ENCODE peak calls at places on chromosome 18, in six cellular contexts. C is bronchial epithelial cell; J is cardiac muscle cell; Z is AG09319; M is mammary epithelial cell; U is CD8-positive, alpha-beta T cell. K is an unnamed sample.

GRCh38 chr18:62759704-62760402 is 44.5 kb downstream of the PHLPP1 start:
- DNase-seq in C (peak), J (peak), Z (no peak), M (peak), U (no peak), K (no peak)

GRCh38 chr18:32086866-32087265 is 4.8 kb upstream of the RNF138 start:
- DNase-seq in C (peak), J (peak), Z (no peak), M (peak), U (no peak), K (no peak)

GRCh38 chr18:58615150-58616132 is 13.4 kb downstream of the ALPK2 start:
- DNase-seq in C (peak), J (no peak), Z (no peak), M (peak), U (peak), K (peak)

GRCh38 chr18:58076052-58076451 is 32.0 kb downstream of the NEDD4L start:
- DNase-seq in C (peak), J (peak), Z (peak), M (peak), U (no peak), K (no peak)

GRCh38 chr18:47602273-47602897 is 328.1 kb downstream of the SMAD2 start:
- DNase-seq in C (no peak), J (no peak), Z (no peak), M (no peak), U (no peak), K (no peak)

GRCh38 chr18:40004246-40004645 is 1950.8 kb upstream of the PIK3C3 start:
- DNase-seq in C (no peak), J (no peak), Z (no peak), M (no peak), U (no peak), K (no peak)

GRCh38 chr18:33369711-33370449 is 70.6 kb downstream of the CCDC178 start:
- DNase-seq in C (peak), J (no peak), Z (no peak), M (peak), U (no peak), K (no peak)

GRCh38 chr18:28529644-28530043 is 352.7 kb upstream of the CDH2 start:
- DNase-seq in C (no peak), J (no peak), Z (no peak), M (no peak), U (no peak), K (no peak)

GRCh38 chr18:60372598-60372997 is at the start of gene MC4R:
- DNase-seq in C (peak), J (peak), Z (peak), M (peak), U (no peak), K (no peak)

GRCh38 chr18:58263055-58263732 is 219.2 kb downstream of the NEDD4L start:
- DNase-seq in C (peak), J (no peak), Z (no peak), M (peak), U (no peak), K (no peak)

GRCh38 chr18:70363861-70364260 is 75.0 kb downstream of the SOCS6 start:
- DNase-seq in C (peak), J (peak), Z (no peak), M (no peak), U (no peak), K (no peak)

GRCh38 chr18:62404881-62405280 is 79.8 kb downstream of the TNFRSF11A start:
- DNase-seq in C (no peak), J (no peak), Z (no peak), M (no peak), U (no peak), K (no peak)

GRCh38 chr18:54269924-54270844 is 867 bp downstream of the POLI start:
- DNase-seq in C (peak), J (peak), Z (no peak), M (peak), U (peak), K (peak)

GRCh38 chr18:41268271-41268670 is 686.8 kb upstream of the PIK3C3 start:
- DNase-seq in C (peak), J (no peak), Z (no peak), M (peak), U (no peak), K (no peak)

DNA sequence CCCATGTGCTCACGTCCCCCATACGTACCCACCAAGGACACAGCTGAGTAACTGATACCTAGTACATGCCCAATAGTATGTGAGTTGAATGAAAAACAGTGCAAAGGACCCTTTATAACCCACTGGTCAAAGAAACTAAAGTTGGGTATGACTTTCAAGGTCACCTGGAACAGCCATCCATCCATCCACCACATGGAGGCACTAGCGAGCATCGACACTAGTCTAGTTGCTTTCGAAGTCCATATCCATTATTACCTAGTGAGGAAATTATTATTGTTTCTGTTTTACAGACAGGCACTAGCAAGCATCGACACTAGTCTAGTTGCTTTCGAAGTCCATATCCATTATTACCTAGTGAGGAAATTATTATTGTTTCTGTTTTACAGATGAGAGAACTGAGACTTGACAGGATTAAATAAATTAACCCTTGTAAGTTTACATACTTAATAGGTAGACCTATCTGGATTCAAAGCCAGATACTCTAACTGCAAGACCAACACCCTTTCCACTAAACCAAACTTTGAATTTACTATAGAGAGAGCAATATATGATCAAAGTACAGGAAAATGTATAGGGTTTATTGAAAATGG is 233.7 kb downstream of the METTL4 start:
- DNase-seq in C (peak), J (peak), Z (no peak), M (peak), U (peak), K (peak)
- TF ChIP-seq CTCF in C (peak), J (peak), Z (peak), M (peak), U (peak), K (peak)

DNA sequence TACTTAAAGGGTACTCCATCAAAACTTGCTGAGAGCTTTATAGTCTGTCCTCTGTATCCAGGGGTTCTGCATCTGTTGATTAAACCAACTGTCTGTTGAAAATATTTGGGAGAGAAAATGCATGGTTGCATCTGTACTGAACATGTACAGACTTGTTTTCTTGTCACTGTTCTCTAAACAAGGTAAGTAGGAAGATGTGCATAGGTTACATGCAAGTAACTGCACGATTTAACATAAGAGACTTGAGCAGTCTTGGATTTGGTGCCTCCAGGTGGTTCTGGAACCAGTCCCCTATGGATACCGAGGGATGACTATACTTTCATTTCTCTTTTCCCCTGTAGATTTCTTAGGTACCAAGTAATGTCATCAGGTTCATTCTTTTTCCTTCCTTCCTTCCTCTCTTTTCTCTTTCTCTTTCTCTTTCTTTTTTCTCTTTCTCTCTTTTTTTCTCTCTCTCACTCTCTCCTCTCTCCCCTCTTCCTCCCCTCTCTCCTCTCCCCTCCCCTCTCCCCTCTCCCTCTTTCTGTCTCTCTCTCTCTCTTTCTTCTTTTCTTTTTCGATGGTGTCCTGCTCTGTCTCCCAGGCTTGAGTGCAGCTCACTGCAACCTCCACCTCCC is 23.2 kb downstream of the ADNP2 start:
- DNase-seq in C (peak), J (no peak), Z (no peak), M (peak), U (no peak), K (no peak)
- TF ChIP-seq CTCF in C (no peak), J (no peak), Z (no peak), M (no peak), U (no peak), K (no peak)

GRCh38 chr18:77139619-77140018 is 7.0 kb upstream of the MBP start:
- DNase-seq in C (no peak), J (no peak), Z (no peak), M (no peak), U (no peak), K (no peak)

GRCh38 chr18:77140030-77140429 is 7.4 kb upstream of the MBP start:
- DNase-seq in C (no peak), J (no peak), Z (no peak), M (no peak), U (no peak), K (no peak)

GRCh38 chr18:77140439-77141109 is 8.0 kb upstream of the MBP start:
- DNase-seq in C (no peak), J (no peak), Z (no peak), M (no peak), U (peak), K (no peak)

GRCh38 chr18:77143196-77143595 is 10.6 kb upstream of the MBP start:
- DNase-seq in C (no peak), J (no peak), Z (no peak), M (no peak), U (no peak), K (no peak)

GRCh38 chr18:77141401-77142118 is 9.0 kb upstream of the MBP start:
- DNase-seq in C (no peak), J (no peak), Z (no peak), M (no peak), U (no peak), K (no peak)
- TF ChIP-seq CTCF in C (no peak), J (no peak), Z (no peak), M (no peak), U (no peak), K (no peak)

GRCh38 chr18:80006726-80007125 is 18.4 kb upstream of the TXNL4A start:
- DNase-seq in C (no peak), J (no peak), Z (no peak), M (no peak), U (no peak), K (no peak)

GRCh38 chr18:80010551-80010906 is 22.2 kb upstream of the TXNL4A start:
- DNase-seq in C (no peak), J (no peak), Z (no peak), M (no peak), U (no peak), K (no peak)

GRCh38 chr18:80009661-80010550 is 21.5 kb upstream of the TXNL4A start:
- DNase-seq in C (peak), J (peak), Z (peak), M (peak), U (no peak), K (no peak)

GRCh38 chr18:80012714-80013113 is 21.5 kb upstream of the RBFA start:
- DNase-seq in C (no peak), J (no peak), Z (no peak), M (no peak), U (no peak), K (no peak)
- TF ChIP-seq CTCF in C (no peak), J (no peak), Z (no peak), M (no peak), U (no peak), K (no peak)

GRCh38 chr18:74625157-74625556 is 27.5 kb downstream of the ZNF407 start:
- DNase-seq in C (no peak), J (no peak), Z (no peak), M (no peak), U (no peak), K (no peak)

GRCh38 chr18:74626311-74626874 is 28.7 kb downstream of the ZNF407 start:
- DNase-seq in C (no peak), J (no peak), Z (no peak), M (no peak), U (no peak), K (no peak)

GRCh38 chr18:74624491-74624890 is 26.8 kb downstream of the ZNF407 start:
- DNase-seq in C (no peak), J (no peak), Z (no peak), M (no peak), U (no peak), K (no peak)

GRCh38 chr18:74622079-74622478 is 24.4 kb downstream of the ZNF407 start:
- DNase-seq in C (no peak), J (no peak), Z (no peak), M (no peak), U (no peak), K (no peak)

DNA sequence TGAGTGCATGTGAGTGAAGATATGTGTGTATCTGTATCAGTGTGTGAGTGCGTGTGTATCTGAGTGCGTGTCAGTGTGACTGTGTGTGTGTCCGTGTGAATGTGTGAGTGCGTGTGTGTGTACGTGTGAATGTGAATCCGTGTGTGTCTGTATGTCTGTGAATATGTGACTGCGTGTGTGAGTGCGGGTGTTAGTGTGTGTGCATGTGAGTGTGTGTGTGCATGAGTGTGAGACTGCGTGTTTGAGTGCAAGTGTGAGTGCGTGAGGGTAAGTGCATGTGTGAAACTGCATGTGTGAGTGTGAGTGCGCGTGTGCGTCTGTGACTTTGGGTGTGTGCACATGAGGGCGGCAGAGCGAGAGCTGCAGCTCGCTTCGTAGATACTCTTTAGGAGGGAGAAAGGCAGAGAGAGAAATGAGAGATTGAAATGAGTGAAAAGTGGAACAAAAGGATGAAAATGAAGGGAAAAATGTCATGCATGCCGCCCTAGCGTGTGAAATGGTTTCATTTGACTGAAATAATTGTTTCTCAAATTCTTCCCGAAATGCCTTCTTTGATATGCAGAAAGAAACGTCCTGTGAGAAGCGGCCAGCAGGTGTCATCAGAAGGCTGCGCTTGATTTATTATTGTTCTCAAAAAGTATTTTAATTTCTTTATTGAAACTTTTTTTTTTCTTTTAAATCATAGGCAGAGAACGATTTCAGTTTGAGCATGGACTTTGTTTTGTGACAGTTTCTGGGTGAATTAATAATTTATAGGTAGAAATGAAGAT is 25.6 kb downstream of the ZNF407 start:
- DNase-seq in C (no peak), J (peak), Z (no peak), M (no peak), U (peak), K (no peak)
- TF ChIP-seq CTCF in C (peak), J (peak), Z (peak), M (peak), U (peak), K (peak)

DNA sequence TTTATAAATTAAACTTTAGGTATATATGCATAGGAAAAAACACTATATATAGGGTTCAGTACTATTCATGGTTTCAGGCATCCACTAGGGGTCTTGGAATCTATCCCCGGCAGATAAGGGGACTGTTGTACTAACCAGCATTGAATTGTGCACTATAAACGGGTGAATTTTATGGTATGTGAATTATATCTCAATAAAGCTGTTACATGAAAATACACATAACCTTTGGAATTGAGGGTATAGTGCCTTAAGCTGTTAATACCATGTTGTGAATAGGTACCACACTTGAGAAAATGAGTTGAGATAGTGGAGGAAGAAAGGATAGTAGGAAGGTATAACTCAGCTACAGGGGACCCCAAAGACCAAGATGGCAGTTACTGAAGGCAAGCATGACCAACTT is 167.3 kb downstream of the HAUS1 start:
- DNase-seq in C (no peak), J (no peak), Z (no peak), M (no peak), U (no peak), K (no peak)
- TF ChIP-seq CTCF in C (no peak), J (no peak), Z (no peak), M (no peak), U (no peak), K (no peak)

DNA sequence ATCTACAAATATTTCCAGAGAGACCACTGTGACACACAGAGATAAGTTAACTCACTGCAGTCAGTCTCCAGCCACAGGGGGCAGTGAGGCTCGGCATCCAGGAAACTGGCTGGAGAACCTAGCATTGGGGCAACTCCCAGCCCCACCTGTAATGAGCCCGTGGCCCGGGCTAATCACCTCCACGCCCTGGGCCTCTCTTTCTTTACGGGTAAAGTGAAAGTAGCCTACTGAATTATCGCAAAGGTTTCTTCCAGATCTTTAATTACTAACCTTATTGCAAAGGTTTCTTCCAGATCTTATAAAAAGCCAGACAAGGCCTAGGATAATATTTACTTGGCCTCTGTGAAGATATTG is 45.6 kb upstream of the ACAA2 start:
- DNase-seq in C (no peak), J (no peak), Z (no peak), M (no peak), U (no peak), K (no peak)
- TF ChIP-seq CTCF in C (no peak), J (no peak), Z (no peak), M (no peak), U (no peak), K (no peak)

K was measured in GM10248.